ENCODE peak calls at places on chromosomes 4 and X, in four cellular contexts. D is Right ventricle myocardium superior; X is right lobe of liver; A is activated naive CD4-positive, alpha-beta T cell. L is an unnamed sample.

GRCh38 chr4:39840027-39840426 is 137.7 kb downstream of the PDS5A start:
- DNase-seq in D (no peak), X (no peak), A (no peak), L (no peak)

GRCh38 chrX:70508296-70508911 is 63.8 kb downstream of the DLG3 start:
- DNase-seq in D (no peak), X (no peak), A (no peak), L (no peak)

GRCh38 chr4:129232627-129233337 is 136.8 kb downstream of the C4orf33 start:
- DNase-seq in D (no peak), X (no peak), A (no peak), L (no peak)

GRCh38 chrX:22338740-22339139 is 66.0 kb downstream of the CBLL2 start:
- DNase-seq in D (no peak), X (no peak), A (no peak), L (no peak)

GRCh38 chr4:154490589-154491340 is 834 bp downstream of the DCHS2 start:
- DNase-seq in D (peak), X (no peak), A (no peak), L (no peak)

GRCh38 chr4:88335092-88335665 is 43.5 kb upstream of the HERC6 start:
- DNase-seq in D (no peak), X (no peak), A (no peak), L (no peak)

GRCh38 chrX:155966876-155967275 is 30.6 kb upstream of the IL9R start:
- DNase-seq in D (no peak), X (no peak), A (no peak), L (no peak)

GRCh38 chrX:1507511-1508463 is 29.2 kb downstream of the P2RY8 start:
- DNase-seq in D (no peak), X (peak), A (no peak), L (no peak)

GRCh38 chr4:79281577-79282359 is 44.1 kb downstream of the NAA11 start:
- DNase-seq in D (no peak), X (no peak), A (no peak), L (no peak)

GRCh38 chr4:47368211-47368610 is 95.3 kb downstream of the COMMD8 start:
- DNase-seq in D (no peak), X (no peak), A (no peak), L (no peak)

GRCh38 chr4:72984351-72984750 is 85.2 kb downstream of the COX18 start:
- DNase-seq in D (no peak), X (no peak), A (no peak), L (no peak)

GRCh38 chr4:112973897-112974296 is 75.6 kb upstream of the ANK2 start:
- DNase-seq in D (no peak), X (no peak), A (no peak), L (no peak)

GRCh38 chr4:143721317-143721716 is 20.8 kb upstream of the FREM3 start:
- DNase-seq in D (no peak), X (no peak), A (no peak), L (no peak)

GRCh38 chr4:17511041-17511949 is 595 bp downstream of the QDPR start:
- DNase-seq in D (peak), X (peak), A (peak), L (peak)

GRCh38 chr4:162931257-162931648 is 235.4 kb downstream of the NAF1 start:
- DNase-seq in D (no peak), X (no peak), A (no peak), L (no peak)

GRCh38 chrX:147217334-147217733 is 402.8 kb upstream of the CXorf51A start:
- DNase-seq in D (no peak), X (no peak), A (no peak), L (no peak)

GRCh38 chrX:110284159-110284558 is 33.7 kb downstream of the AMMECR1 start:
- DNase-seq in D (no peak), X (no peak), A (no peak), L (no peak)

GRCh38 chrX:19670854-19671620 is 155.7 kb upstream of the MAP3K15 start:
- DNase-seq in D (peak), X (no peak), A (no peak), L (no peak)